ENCODE peak calls at places on chromosomes 3 and 15, in four cellular contexts. X, N, D and K are unnamed samples. For H3K4me1, the result is how much of the 10 kb centered on the place peaks cover.

GRCh38 chr3:186472466-186473008 is 71.6 kb downstream of the CRYGS start:
- DNase-seq in X (no peak), N (no peak), D (no peak), K (no peak)

GRCh38 chr3:38823722-38824121 is 7.7 kb upstream of the SCN10A start:
- DNase-seq in X (no peak), N (no peak), D (no peak), K (peak)

GRCh38 chr3:153330891-153331290 is 168.9 kb downstream of the RAP2B start:
- DNase-seq in X (no peak), N (no peak), D (no peak), K (no peak)

GRCh38 chr3:61778095-61778494 is 216.7 kb downstream of the PTPRG start:
- DNase-seq in X (no peak), N (peak), D (no peak), K (no peak)

GRCh38 chr3:141076821-141077571 is 25.8 kb downstream of the SPSB4 start:
- DNase-seq in X (no peak), N (no peak), D (no peak), K (no peak)

GRCh38 chr15:48962662-48963523 is 826 bp downstream of the SHC4 start:
- DNase-seq in X (peak), N (no peak), D (no peak), K (peak)

GRCh38 chr3:161163297-161163696 is 57.8 kb upstream of the NMD3 start:
- DNase-seq in X (no peak), N (peak), D (no peak), K (no peak)

GRCh38 chr3:156626104-156626503 is 48.3 kb upstream of the TIPARP start:
- DNase-seq in X (no peak), N (no peak), D (no peak), K (no peak)

GRCh38 chr15:44798815-44799214 is 62.5 kb downstream of the TRIM69 start:
- DNase-seq in X (no peak), N (peak), D (no peak), K (peak)

DNA sequence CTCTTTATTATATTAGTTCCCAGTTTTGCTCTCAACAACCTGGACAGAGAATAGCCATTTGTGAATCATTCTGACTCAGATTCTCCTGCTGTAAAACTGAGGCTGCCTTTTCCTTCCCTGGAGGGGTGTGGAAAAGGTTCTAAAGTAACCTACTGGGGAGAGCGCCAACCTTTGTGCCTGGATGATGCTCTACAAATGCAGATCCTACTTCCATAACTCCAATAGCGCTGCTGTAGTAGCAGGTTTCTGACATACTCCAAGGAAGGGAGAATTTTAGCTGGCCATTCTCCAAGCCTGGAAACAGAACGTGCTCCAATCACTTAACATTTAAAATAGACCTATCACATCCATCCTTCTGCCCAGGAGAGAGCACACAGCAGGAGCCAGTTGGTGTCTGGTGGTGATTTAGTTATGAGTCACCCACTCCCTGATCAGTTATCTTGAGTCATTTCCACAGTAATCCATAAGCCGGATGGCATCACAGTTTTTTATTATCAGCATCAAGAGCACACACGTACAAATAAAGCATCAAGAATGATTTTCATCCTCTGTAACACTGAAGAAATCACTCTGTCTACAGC is 38.3 kb downstream of the MYH15 start:
- DNase-seq in X (no peak), N (no peak), D (no peak), K (peak)
- TF ChIP-seq TCF12 in X (no peak), N (no peak), D (no peak), K (peak)

GRCh38 chr3:177145402-177145801 is 51.9 kb downstream of the TBL1XR1 start:
- DNase-seq in X (no peak), N (no peak), D (no peak), K (no peak)

GRCh38 chr3:177141471-177141870 is 55.8 kb downstream of the TBL1XR1 start:
- DNase-seq in X (no peak), N (no peak), D (no peak), K (no peak)

GRCh38 chr3:177144922-177145321 is 52.4 kb downstream of the TBL1XR1 start:
- DNase-seq in X (no peak), N (no peak), D (peak), K (no peak)

GRCh38 chr3:177145954-177146353 is 51.3 kb downstream of the TBL1XR1 start:
- DNase-seq in X (no peak), N (no peak), D (no peak), K (no peak)

DNA sequence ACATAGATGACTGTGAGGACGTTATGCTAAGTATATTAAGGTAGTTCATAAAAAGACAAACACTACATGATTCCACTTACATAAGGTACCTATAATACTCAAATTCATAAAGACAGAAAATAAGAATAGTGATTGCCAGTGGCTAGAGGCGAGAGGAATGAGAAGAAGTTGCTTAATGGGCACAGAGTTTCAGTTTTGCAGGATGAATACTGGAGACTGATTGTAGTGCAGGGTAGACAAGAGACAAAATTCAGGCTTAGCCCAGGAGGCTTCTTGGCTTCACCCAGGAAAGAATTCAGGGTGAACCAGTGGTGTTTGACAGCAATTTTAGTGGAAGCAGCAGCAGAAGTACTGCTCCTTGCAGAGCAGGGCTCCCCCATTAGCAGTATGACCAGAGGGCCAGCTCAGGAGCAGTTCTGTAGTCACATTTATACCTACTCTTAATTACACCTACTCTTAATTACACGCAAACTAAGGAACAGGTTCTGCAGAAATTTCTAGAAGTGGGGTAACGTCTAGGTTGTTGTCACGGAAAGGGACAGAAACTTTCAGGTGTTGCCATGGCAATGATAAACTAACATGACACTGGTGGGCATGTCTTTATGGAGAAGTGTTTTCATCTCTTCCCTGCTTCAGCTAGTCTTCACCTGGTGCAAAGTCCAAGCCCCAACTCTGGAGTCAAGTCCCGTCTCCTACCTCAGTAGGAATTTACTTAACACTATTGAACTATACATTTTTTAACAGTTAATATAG is 55.2 kb downstream of the TBL1XR1 start:
- DNase-seq in X (no peak), N (peak), D (no peak), K (no peak)
- H3K4me1 ChIP-seq in X (under half), N (half or more), D (under half), K (under half)

DNA sequence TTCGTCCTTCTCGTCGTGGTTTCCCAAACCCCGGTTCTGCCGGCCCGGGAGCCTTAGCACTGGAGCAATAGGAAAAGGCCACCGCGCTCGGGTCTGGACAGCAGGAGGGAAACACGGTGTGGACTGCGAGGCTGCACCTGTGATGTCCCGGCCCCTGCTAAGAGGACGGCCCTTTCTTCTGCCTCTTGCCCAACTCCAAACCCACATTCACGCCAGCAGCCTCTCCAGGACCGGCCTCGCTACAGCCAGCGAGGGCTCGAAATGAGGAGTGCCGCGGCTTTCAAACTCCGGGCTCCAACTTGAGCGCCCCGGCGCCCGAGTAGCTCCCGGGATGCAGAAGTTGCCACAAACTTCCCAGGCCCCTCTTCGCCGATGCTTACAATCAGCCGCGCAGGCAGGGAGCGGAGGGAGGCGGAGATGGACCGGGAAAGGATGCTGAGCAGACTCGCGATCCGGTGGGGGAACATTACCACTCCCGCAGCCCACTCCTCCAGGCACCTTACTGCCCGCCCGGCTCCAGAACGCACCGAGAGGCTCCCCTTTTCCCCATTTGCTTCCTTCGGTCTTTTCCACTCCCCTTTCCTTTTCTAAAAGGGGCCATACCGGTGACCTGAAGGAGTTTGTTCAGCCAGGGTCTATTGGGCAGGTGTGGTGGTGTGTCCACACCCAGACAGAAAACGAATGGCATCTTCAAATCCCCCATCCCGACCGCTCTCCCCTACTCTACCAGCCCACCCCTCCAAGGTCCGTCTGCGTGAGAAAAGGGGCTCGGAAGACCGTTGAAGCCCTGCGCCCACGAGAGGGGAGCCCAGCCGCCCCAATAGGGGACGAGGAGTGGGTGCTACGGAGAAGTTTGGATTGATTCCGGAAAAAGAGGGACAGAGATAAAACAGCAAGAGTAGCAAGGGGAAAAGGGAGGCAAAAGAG is 18.8 kb upstream of the SATB1 start:
- DNase-seq in X (peak), N (no peak), D (no peak), K (peak)
- TF ChIP-seq TCF12 in X (no peak), N (no peak), D (no peak), K (no peak)

GRCh38 chr3:133574260-133574881 is 885 bp downstream of the CDV3 start:
- DNase-seq in X (peak), N (peak), D (peak), K (peak)
- H3K4me1 ChIP-seq in X (under half), N (half or more), D (under half), K (under half)

GRCh38 chr3:149314807-149315578 is 18.4 kb downstream of the TM4SF18 start:
- DNase-seq in X (no peak), N (peak), D (no peak), K (no peak)

GRCh38 chr3:149306751-149307434 is 26.5 kb downstream of the TM4SF18 start:
- DNase-seq in X (no peak), N (no peak), D (no peak), K (no peak)

GRCh38 chr3:149313542-149313941 is 19.9 kb downstream of the TM4SF18 start:
- DNase-seq in X (no peak), N (no peak), D (no peak), K (no peak)

GRCh38 chr3:149307435-149307783 is 26.0 kb downstream of the TM4SF18 start:
- DNase-seq in X (no peak), N (no peak), D (no peak), K (no peak)

GRCh38 chr3:149310796-149311534 is 22.5 kb downstream of the TM4SF18 start:
- DNase-seq in X (no peak), N (no peak), D (no peak), K (no peak)
- TF ChIP-seq TCF12 in X (no peak), N (no peak), D (no peak), K (no peak)

GRCh38 chr15:59190291-59190690 is 16.4 kb upstream of the LDHAL6B start:
- DNase-seq in X (no peak), N (no peak), D (no peak), K (no peak)
- H3K4me1 ChIP-seq in X (under half), N (under half), D (under half), K (under half)